ENCODE peak calls at places on chromosomes 13 and 19, in six cellular contexts. Y is HCT116, U is astrocyte, S is cardiac muscle cell, P is fibroblast of mammary gland, N is lower leg skin. Z is an unnamed sample.
A peak's percentile ranks its signal among the peaks of the same experiment; 100 is the strongest.

GRCh38 chr13:24050292-24050711 is 110.2 kb upstream of the SPATA13 start:
- DNase-seq in S (no peak), P (peak; percentile 81), U (peak; percentile 73), N (no peak), Y (no peak), Z (no peak)

GRCh38 chr13:35784286-35784951 is 307.9 kb upstream of the MAB21L1 start:
- DNase-seq in P (peak; percentile 59), S (no peak), Y (no peak), U (no peak), N (no peak), Z (no peak)

GRCh38 chr13:100269837-100270236 is 180.9 kb downstream of the PCCA start:
- DNase-seq in S (no peak), P (peak; percentile 86), N (peak; percentile 89), U (peak; percentile 49), Y (no peak), Z (peak; percentile 78)

GRCh38 chr13:45564108-45564507 is 51.4 kb downstream of the ERICH6B start:
- DNase-seq in Y (no peak), U (peak; percentile 60), P (peak; percentile 77), S (peak; percentile 39), N (peak; percentile 14), Z (no peak)

GRCh38 chr19:7069904-7070226 is 362 bp downstream of the ZNF557 start:
- DNase-seq in U (no peak), Y (no peak), N (no peak), P (no peak), S (no peak), Z (no peak)

GRCh38 chr13:27194895-27195764 is 23.5 kb upstream of the USP12 start:
- DNase-seq in S (no peak), U (peak; percentile 95), Y (peak; percentile 96), P (peak; percentile 97), N (peak; percentile 36), Z (no peak)

GRCh38 chr19:19217110-19217509 is 5.4 kb downstream of the NCAN start:
- DNase-seq in S (no peak), P (peak; percentile 41), U (no peak), Y (peak; percentile 75), N (no peak), Z (peak; percentile 33)

GRCh38 chr13:38735655-38736440 is 49.0 kb downstream of the FREM2 start:
- DNase-seq in U (no peak), Y (no peak), P (no peak), S (no peak), N (no peak), Z (no peak)

GRCh38 chr19:46898731-46899130 is 37.9 kb downstream of the ARHGAP35 start:
- DNase-seq in U (peak; percentile 91), Y (no peak), S (peak; percentile 21), P (peak; percentile 78), N (peak; percentile 61), Z (no peak)

GRCh38 chr19:15466851-15467733 is 2.7 kb upstream of the RASAL3 start:
- DNase-seq in P (peak; percentile 39), U (peak; percentile 67), S (no peak), Y (no peak), N (no peak), Z (peak; percentile 94)

GRCh38 chr19:34426096-34426661 is 2.0 kb upstream of the UBA2 start:
- DNase-seq in S (no peak), U (no peak), N (peak; percentile 59), P (no peak), Y (no peak), Z (no peak)

GRCh38 chr19:16197188-16197621 is 506 bp upstream of the AP1M1 start:
- DNase-seq in N (no peak), P (peak; percentile 99), S (no peak), U (peak; percentile 86), Y (no peak), Z (no peak)

GRCh38 chr19:15260939-15261338 is 28.7 kb upstream of the EPHX3 start:
- DNase-seq in P (no peak), N (no peak), S (no peak), U (no peak), Y (no peak), Z (no peak)

GRCh38 chr19:50268046-50268445 is 61.1 kb downstream of the KCNC3 start:
- DNase-seq in U (no peak), S (no peak), N (no peak), Y (no peak), P (peak; percentile 2), Z (no peak)

GRCh38 chr13:101325423-101325822 is 90.9 kb downstream of the NALCN start:
- DNase-seq in S (no peak), P (no peak), U (no peak), Y (no peak), N (no peak), Z (no peak)

GRCh38 chr13:66492479-66492878 is 737.7 kb downstream of the PCDH9 start:
- DNase-seq in S (peak; percentile 38), N (no peak), U (no peak), P (no peak), Y (peak; percentile 10), Z (peak; percentile 1)

GRCh38 chr19:41531438-41532311 is 44.3 kb upstream of the CEACAM21 start:
- DNase-seq in P (peak; percentile 78), Y (no peak), S (no peak), U (no peak), N (peak; percentile 97), Z (peak; percentile 48)

GRCh38 chr13:75770164-75771145 is 134.3 kb downstream of the LMO7 start:
- DNase-seq in Y (no peak), P (peak; percentile 48), S (no peak), N (no peak), U (peak; percentile 49), Z (no peak)

GRCh38 chr13:45448965-45449559 is 15.7 kb upstream of the COG3 start:
- DNase-seq in Y (no peak), P (no peak), S (no peak), N (no peak), U (no peak), Z (no peak)

GRCh38 chr13:113864303-113864890 is 521 bp upstream of the GAS6 start:
- DNase-seq in P (no peak), Y (no peak), S (no peak), U (no peak), N (peak; percentile 50), Z (no peak)

GRCh38 chr19:36330226-36330625 is 48.8 kb downstream of the ZFP14 start:
- DNase-seq in S (no peak), P (no peak), U (no peak), Y (no peak), N (peak; percentile 23), Z (no peak)

GRCh38 chr19:36331353-36332228 is 47.4 kb downstream of the ZFP14 start:
- DNase-seq in U (peak; percentile 96), Y (no peak), S (peak; percentile 96), P (peak; percentile 95), N (peak; percentile 92), Z (peak; percentile 99)
- TF ChIP-seq CTCF in U (no peak), Y (no peak), S (no peak), P (no peak), N (no peak), Z (no peak)

DNA sequence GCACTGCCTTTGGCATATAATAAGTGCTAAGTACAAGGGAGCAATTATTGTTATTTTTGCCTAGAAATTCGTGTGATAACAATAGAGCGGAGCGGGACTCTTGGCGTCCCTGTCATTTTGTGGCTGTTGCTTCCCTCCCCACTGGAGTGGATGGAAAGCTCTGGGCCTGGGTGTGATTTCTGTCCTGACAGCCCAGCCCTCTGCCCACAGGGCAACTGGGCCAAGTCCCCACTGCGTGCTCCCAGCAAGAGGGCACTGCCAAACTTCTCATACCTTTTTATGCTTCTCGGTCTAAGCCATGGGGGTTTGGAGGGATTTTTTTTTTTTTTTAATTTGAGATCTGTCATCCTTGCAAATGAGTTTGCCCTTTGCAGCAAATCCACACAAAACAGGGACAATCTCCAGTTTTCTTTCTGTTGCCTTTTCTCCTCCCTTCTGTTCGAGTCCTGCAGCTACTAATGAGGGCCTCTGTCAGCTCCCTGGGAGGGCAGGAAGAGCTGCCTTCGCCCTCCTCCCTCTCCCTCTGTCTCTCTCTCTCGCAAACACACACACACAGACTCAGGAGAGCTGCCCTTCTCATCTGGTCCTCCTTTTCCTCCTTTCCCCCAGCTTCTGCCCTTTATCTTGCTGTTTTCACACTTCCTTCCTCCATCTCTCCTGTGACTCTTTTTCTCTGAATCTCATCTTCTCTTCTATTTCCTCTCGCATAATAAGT is 103.9 kb downstream of the DNAJC15 start:
- DNase-seq in U (no peak), S (no peak), Y (no peak), P (no peak), N (no peak), Z (no peak)
- H3K4me3 ChIP-seq in U (no peak overlapping the region), S (no peak overlapping the region), Y (no peak overlapping the region), P (no peak overlapping the region), N (no peak overlapping the region), Z (no peak overlapping the region)

DNA sequence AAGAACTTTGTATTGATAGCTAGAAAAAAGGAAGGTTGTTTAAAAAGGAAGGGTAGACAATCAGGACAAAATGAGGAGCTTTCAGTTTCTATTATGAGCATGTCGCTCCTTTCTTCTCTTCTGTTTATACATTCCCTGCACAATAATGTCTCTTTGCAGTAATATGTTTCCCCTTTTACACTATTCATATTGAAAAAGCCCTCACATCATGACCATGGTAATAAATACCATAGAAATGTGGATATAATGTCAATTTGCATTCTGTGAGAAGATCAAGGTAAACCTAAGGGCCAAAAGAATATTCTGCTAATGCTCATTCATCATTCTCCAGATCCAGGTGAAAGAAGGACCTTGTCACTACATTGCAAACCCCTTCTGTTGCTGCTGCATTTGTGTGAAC is 117.5 kb upstream of the SOX21 start:
- DNase-seq in N (no peak), S (no peak), Y (no peak), P (no peak), U (no peak), Z (no peak)
- TF ChIP-seq CTCF in N (no peak), S (no peak), Y (no peak), P (no peak), U (no peak), Z (no peak)

DNA sequence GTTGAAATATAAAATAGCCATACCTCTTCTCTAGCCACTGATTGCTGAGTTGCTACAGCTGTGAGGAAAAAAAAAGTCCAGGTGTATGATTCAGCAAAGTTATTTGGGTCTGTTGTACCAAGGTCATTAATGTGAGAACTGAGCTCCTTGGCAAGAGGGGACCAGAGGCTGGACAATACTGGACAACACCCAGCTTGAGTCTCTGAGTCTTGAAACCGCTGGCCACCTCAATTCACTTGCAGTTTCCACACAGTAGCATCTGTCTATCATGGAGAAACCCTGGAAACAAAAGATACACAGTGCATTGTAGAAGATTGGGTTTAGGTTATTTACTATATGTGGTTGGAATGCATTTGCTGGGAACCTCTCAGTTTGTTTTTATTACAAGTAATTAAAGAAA is 60.4 kb downstream of the WDFY2 start:
- DNase-seq in U (peak; percentile 60), S (no peak), Y (no peak), P (peak; percentile 45), N (no peak), Z (no peak)
- H3K4me3 ChIP-seq in U (peak overlapping the region; percentile 31), S (no peak overlapping the region), Y (no peak overlapping the region), P (no peak overlapping the region), N (no peak overlapping the region), Z (no peak overlapping the region)

DNA sequence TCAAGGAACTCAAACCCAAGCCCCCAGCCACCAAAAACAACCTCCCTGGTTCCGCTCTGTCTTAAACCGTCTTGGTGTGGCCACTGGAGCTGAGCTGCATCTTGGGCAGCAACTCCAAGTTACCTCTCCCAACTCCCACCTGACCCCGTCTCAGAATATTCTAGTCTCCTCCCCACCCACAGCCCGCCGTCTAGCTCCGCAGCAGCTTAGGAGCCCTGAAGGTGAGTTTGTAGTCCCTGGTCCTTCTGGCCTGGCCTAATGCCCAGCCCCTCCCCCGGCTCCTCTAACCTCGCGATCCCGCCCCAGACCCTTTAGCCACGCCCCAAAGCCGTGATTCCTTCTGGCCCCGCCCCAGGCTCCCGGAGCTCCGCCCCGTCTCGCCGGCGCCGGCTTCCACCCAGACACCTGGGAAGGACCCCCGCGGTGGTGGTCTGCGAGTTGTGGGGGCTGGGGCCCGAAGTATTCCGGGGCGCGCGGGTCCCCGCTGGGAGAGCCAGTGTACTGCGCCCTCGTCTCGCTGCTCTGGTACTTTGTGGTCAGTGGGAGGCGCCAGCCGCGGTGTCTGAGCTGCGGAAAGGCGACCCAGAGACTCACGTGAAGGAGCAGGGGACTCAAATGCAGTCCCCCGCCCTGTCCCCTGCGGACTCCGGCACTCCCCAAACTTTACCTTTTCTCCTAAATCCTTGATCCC is 2.5 kb upstream of the LHB start:
- DNase-seq in P (peak; percentile 31), S (peak; percentile 81), U (no peak), N (peak; percentile 93), Y (peak; percentile 58), Z (no peak)
- TF ChIP-seq CTCF in P (no peak), S (no peak), U (no peak), N (no peak), Y (no peak), Z (peak; percentile 1)

Z was measured in LNCaP clone FGC.